ENCODE peak calls at places on chromosomes 16 and 17, in nine cellular contexts. S is K562, Q is esophagus muscularis mucosa, K is transverse colon, T is ovary, V is HepG2, I is stomach, R is sigmoid colon, J is H1. H is an unnamed sample.

GRCh38 chr17:75542728-75543336 is 17.3 kb downstream of the LLGL2 start:
- DNase-seq in I (no peak), R (no peak), J (no peak), Q (no peak), K (peak), T (no peak), V (no peak), S (no peak), H (no peak)

GRCh38 chr16:80914379-80915078 is 92.2 kb downstream of the CMC2 start:
- DNase-seq in J (no peak), K (peak), I (no peak), T (no peak), S (no peak), Q (no peak), V (peak), R (no peak), H (no peak)

GRCh38 chr17:542943-543342 is 171.7 kb downstream of the VPS53 start:
- DNase-seq in J (no peak), I (no peak), V (no peak), Q (no peak), R (no peak), S (no peak), K (no peak), T (no peak), H (no peak)

GRCh38 chr16:75256871-75257343 is 5.5 kb upstream of the BCAR1 start:
- DNase-seq in K (peak), V (no peak), R (peak), Q (no peak), I (peak), T (no peak), J (no peak), S (no peak), H (no peak)

GRCh38 chr17:63772801-63773271 is 561 bp downstream of the CCDC47 start:
- DNase-seq in I (no peak), S (peak), V (peak), T (no peak), R (no peak), J (no peak), Q (no peak), K (peak), H (no peak)

GRCh38 chr17:4998666-4999428 is 1.1 kb downstream of the KIF1C start:
- DNase-seq in K (peak), T (peak), V (peak), J (no peak), S (no peak), I (peak), R (no peak), Q (no peak), H (no peak)

GRCh38 chr17:9028632-9029570 is 7.6 kb downstream of the NTN1 start:
- DNase-seq in T (no peak), K (no peak), S (no peak), J (no peak), V (no peak), I (no peak), Q (no peak), R (no peak), H (no peak)

GRCh38 chr17:79204261-79204660 is 129.6 kb downstream of the ENGASE start:
- DNase-seq in V (no peak), R (no peak), Q (no peak), S (no peak), J (no peak), T (no peak), K (no peak), I (no peak), H (no peak)

GRCh38 chr17:35775039-35775438 is 14.4 kb downstream of the C17orf50 start:
- DNase-seq in Q (no peak), T (no peak), J (no peak), V (no peak), I (no peak), S (no peak), K (no peak), R (no peak), H (no peak)

GRCh38 chr17:82636626-82637598 is 11.3 kb downstream of the WDR45B start:
- DNase-seq in K (no peak), J (no peak), T (no peak), V (no peak), R (no peak), I (peak), Q (no peak), S (no peak), H (no peak)

GRCh38 chr17:17075037-17075755 is 32.9 kb downstream of the MPRIP start:
- DNase-seq in V (no peak), I (no peak), Q (no peak), T (peak), K (no peak), J (no peak), S (peak), R (peak), H (peak)

GRCh38 chr17:69477204-69477899 is 62.9 kb downstream of the MAP2K6 start:
- DNase-seq in T (no peak), Q (no peak), S (no peak), V (peak), J (no peak), K (no peak), I (no peak), R (no peak), H (no peak)

GRCh38 chr17:15882058-15882720 is 62.7 kb upstream of the ADORA2B start:
- DNase-seq in Q (no peak), I (no peak), S (peak), K (no peak), V (peak), T (no peak), R (no peak), J (no peak), H (no peak)

GRCh38 chr16:71569621-71570020 is 7.3 kb downstream of the TAT start:
- DNase-seq in V (no peak), I (no peak), K (peak), R (no peak), Q (no peak), S (no peak), T (no peak), J (no peak), H (no peak)

GRCh38 chr16:9042943-9043680 is 48.3 kb upstream of the HAPSTR1 start:
- DNase-seq in V (no peak), J (no peak), R (no peak), K (no peak), T (no peak), S (no peak), I (no peak), Q (no peak), H (no peak)

GRCh38 chr17:8503807-8504206 is 68.1 kb downstream of the NDEL1 start:
- DNase-seq in T (no peak), S (no peak), J (no peak), R (no peak), V (no peak), I (no peak), Q (no peak), K (no peak), H (no peak)

GRCh38 chr16:67087803-67088202 is 21.9 kb upstream of the PHAF1 start:
- DNase-seq in V (no peak), J (no peak), R (no peak), Q (no peak), S (no peak), I (no peak), T (no peak), K (no peak), H (no peak)

GRCh38 chr16:67088551-67088950 is 21.2 kb upstream of the PHAF1 start:
- DNase-seq in J (no peak), Q (no peak), T (no peak), I (no peak), K (no peak), V (no peak), S (no peak), R (no peak), H (no peak)

GRCh38 chr16:67089101-67089500 is 20.6 kb upstream of the PHAF1 start:
- DNase-seq in I (no peak), V (no peak), R (no peak), J (no peak), K (no peak), Q (no peak), S (no peak), T (no peak), H (no peak)

GRCh38 chr16:67093098-67093732 is 16.5 kb upstream of the PHAF1 start:
- DNase-seq in T (no peak), R (no peak), K (no peak), Q (no peak), S (no peak), I (no peak), J (no peak), V (no peak), H (no peak)

DNA sequence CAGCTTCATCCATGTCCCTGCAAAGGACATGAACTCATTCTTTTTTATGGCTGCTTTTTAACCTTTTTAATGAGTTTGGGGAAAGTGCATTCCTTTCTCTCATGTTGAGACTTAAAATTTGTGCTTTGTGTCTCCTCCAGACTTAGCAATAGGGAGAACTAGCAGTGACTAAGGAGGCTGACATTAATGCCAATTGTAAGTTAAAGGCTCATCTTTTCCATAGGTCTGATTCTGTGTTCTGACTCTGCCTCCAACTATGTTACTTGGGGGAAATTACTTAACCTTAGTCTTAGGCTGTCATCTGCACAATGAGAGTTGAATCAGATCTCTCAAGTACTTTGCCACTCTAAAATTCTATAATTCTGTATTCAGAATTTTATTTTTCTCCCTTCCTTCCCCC is 17.5 kb upstream of the PHAF1 start:
- DNase-seq in J (no peak), T (no peak), K (no peak), R (no peak), Q (no peak), V (no peak), I (no peak), S (no peak), H (no peak)
- TF ChIP-seq EP300 in J (no peak), T (no peak), K (no peak), R (no peak), Q (no peak), V (no peak), I (no peak), S (no peak), H (no peak)

GRCh38 chr16:17381784-17382183 is 89.0 kb downstream of the XYLT1 start:
- DNase-seq in R (no peak), V (no peak), J (no peak), T (no peak), I (no peak), S (no peak), Q (no peak), K (no peak), H (no peak)

GRCh38 chr16:17379121-17379571 is 91.6 kb downstream of the XYLT1 start:
- DNase-seq in I (no peak), Q (no peak), J (no peak), R (peak), V (no peak), S (no peak), T (peak), K (peak), H (no peak)

GRCh38 chr16:17382949-17383348 is 87.8 kb downstream of the XYLT1 start:
- DNase-seq in Q (no peak), S (no peak), K (peak), J (no peak), R (no peak), I (no peak), T (no peak), V (no peak), H (no peak)

GRCh38 chr16:17382514-17382913 is 88.2 kb downstream of the XYLT1 start:
- DNase-seq in K (no peak), J (no peak), V (no peak), Q (no peak), R (no peak), T (no peak), S (no peak), I (no peak), H (no peak)

GRCh38 chr16:17380613-17381012 is 90.1 kb downstream of the XYLT1 start:
- DNase-seq in R (no peak), J (no peak), I (no peak), T (no peak), S (no peak), V (no peak), Q (no peak), K (no peak), H (no peak)
- TF ChIP-seq EP300 in R (peak), J (no peak), I (peak), T (no peak), S (no peak), V (no peak), Q (peak), K (peak), H (no peak)

DNA sequence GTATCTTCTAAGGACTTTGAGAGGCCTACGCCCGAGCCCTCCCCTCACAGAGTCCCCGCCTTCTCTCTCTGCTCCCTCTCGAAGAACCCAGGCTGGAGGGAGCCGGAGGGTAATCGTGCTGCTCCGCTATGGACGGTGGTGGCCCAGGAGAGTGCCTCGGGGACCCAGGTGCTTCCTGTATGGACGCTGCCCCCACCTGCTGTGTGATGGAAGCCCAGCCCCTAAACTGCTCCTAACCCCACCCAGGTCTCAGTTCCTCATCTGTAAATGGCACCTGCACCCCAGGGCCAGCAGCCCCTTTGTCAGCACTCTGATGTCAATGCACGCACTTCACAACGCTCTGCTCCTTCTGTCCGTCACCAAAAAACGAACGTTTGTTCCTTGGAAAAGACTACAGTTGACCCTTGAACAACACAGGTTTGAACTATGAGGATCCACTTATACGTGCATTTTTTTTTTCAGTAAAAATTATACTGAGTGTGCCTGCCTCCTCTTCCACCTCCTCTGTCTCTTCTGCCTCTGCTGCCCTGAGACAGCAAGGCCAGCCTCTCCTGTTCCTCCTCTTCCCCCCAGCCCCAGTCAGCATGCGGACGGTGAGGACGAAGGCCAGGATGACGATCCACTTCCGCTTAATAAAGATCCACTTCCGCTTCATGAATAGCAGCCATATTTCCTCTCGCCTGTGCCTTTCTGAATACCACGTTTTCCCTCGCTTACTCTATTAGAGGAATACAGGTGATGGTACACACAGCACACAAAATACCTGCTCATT is 118.3 kb downstream of the BANP start:
- DNase-seq in V (no peak), T (peak), K (peak), I (peak), S (no peak), R (peak), Q (no peak), J (no peak), H (no peak)
- TF ChIP-seq EP300 in V (no peak), T (no peak), K (no peak), I (no peak), S (no peak), R (no peak), Q (no peak), J (no peak), H (no peak)

DNA sequence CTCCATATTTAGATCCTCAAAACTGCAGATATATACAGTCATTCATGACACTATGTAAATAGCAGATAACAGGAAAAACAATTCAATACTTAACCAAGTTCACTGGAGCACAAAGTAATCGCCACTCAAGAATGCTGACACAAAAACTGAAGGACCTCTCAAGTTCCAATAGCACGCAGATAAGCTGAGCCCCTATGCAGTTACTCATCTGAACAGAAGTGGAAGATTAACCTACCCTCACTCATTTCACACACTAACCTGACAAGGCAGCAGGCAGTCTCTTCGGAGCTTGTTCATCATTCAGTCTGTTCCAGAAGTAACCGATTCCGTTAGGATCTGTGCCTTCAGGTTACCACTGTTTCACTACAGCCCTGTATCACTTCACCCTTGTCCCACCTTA is 6.0 kb downstream of the HELZ start:
- DNase-seq in K (no peak), R (no peak), V (no peak), T (no peak), S (peak), Q (no peak), I (no peak), J (no peak), H (no peak)
- TF ChIP-seq EP300 in K (no peak), R (no peak), V (no peak), T (no peak), S (no peak), Q (no peak), I (no peak), J (no peak), H (no peak)

DNA sequence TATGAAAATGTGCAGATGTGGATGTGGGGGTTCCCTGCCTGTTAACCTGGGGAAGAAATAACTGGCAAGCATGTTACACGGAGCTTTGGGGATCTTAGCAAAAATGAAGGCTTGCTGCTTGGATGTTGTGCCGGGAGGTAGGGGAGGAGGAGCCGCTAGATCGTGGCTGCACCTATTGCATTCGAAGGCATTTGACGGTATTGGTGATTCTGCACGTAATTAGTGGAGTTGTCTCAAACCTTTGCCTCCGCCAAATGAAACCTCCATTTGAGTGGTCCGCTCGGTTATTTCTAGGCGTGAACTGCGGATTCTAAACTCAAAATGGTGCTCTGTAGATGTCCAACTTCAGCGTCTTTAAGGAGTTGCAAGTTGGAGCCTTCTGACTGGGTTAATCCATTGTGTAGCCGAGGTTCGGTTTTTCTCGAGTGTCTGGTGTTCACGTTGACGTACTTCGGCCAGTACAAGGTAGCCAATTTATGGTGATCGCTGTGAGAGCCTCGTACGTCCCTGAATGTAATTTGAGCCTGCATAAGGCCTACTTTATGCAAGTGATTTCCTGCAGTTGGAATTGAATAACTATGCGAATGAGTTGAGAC is 1.5 kb downstream of the TNRC6C start:
- DNase-seq in V (no peak), K (no peak), R (no peak), I (no peak), T (no peak), S (peak), J (no peak), Q (peak), H (no peak)
- TF ChIP-seq EP300 in V (no peak), K (no peak), R (no peak), I (no peak), T (no peak), S (no peak), J (no peak), Q (no peak), H (no peak)

GRCh38 chr17:21297597-21297996 is 13.1 kb downstream of the MAP2K3 start:
- DNase-seq in K (no peak), Q (no peak), T (no peak), R (peak), I (no peak), S (no peak), J (no peak), V (no peak), H (no peak)

GRCh38 chr17:21295036-21295952 is 10.8 kb downstream of the MAP2K3 start:
- DNase-seq in R (no peak), Q (no peak), J (no peak), I (peak), T (no peak), K (peak), S (peak), V (no peak), H (no peak)

GRCh38 chr17:21296097-21297025 is 11.8 kb downstream of the MAP2K3 start:
- DNase-seq in K (no peak), V (no peak), Q (no peak), J (no peak), R (peak), S (peak), T (no peak), I (peak), H (no peak)

GRCh38 chr17:21298056-21298982 is 13.8 kb downstream of the MAP2K3 start:
- DNase-seq in I (no peak), V (no peak), R (no peak), T (no peak), Q (no peak), J (no peak), S (no peak), K (no peak), H (no peak)

GRCh38 chr17:21297026-21297520 is 12.6 kb downstream of the MAP2K3 start:
- DNase-seq in R (peak), T (no peak), Q (no peak), J (no peak), V (no peak), S (no peak), K (no peak), I (no peak), H (no peak)
- TF ChIP-seq EP300 in R (no peak), T (no peak), Q (no peak), J (no peak), V (no peak), S (no peak), K (no peak), I (no peak), H (no peak)

GRCh38 chr17:7014995-7015586 is 2.7 kb downstream of the RNASEK start:
- DNase-seq in Q (no peak), V (no peak), J (no peak), R (no peak), K (peak), I (no peak), T (no peak), S (no peak), H (no peak)
- TF ChIP-seq EP300 in Q (no peak), V (no peak), J (no peak), R (no peak), K (no peak), I (no peak), T (no peak), S (no peak), H (no peak)

GRCh38 chr16:86025706-86026105 is 126.7 kb downstream of the IRF8 start:
- DNase-seq in R (peak), V (no peak), I (no peak), K (no peak), T (no peak), Q (no peak), J (no peak), S (no peak), H (no peak)
- TF ChIP-seq EP300 in R (no peak), V (no peak), I (no peak), K (no peak), T (no peak), Q (no peak), J (no peak), S (no peak), H (no peak)

GRCh38 chr17:41494524-41494923 is 4.8 kb upstream of the KRT36 start:
- DNase-seq in S (no peak), J (no peak), R (no peak), I (no peak), V (peak), T (no peak), K (no peak), Q (no peak), H (no peak)

GRCh38 chr17:41500131-41500911 is 5.1 kb downstream of the KRT13 start:
- DNase-seq in T (no peak), J (no peak), I (no peak), K (no peak), Q (no peak), R (no peak), V (no peak), S (peak), H (no peak)

GRCh38 chr17:41498276-41498675 is 7.1 kb downstream of the KRT13 start:
- DNase-seq in K (no peak), I (no peak), Q (no peak), S (no peak), J (no peak), V (no peak), T (no peak), R (no peak), H (no peak)

GRCh38 chr17:41499714-41500113 is 5.7 kb downstream of the KRT13 start:
- DNase-seq in Q (no peak), S (no peak), K (no peak), T (no peak), R (no peak), I (no peak), V (no peak), J (no peak), H (no peak)

GRCh38 chr17:41496803-41497484 is 7.2 kb upstream of the KRT36 start:
- DNase-seq in I (peak), S (peak), Q (no peak), T (no peak), V (peak), J (peak), R (no peak), K (peak), H (no peak)
- TF ChIP-seq EP300 in I (no peak), S (no peak), Q (no peak), T (no peak), V (no peak), J (no peak), R (no peak), K (no peak), H (no peak)

H was measured in tibial nerve.